ENCODE peak calls at places on chromosomes 16 and 17, in six cellular contexts. A is endothelial cell of umbilical vein; Z is prostate gland; K is left lung; N is aorta; B is effector memory CD4-positive, alpha-beta T cell. P is an unnamed sample.
A peak's percentile ranks its signal among the peaks of the same experiment; 100 is the strongest.

GRCh38 chr16:88744839-88745521 is 38.7 kb downstream of the CTU2 start:
- DNase-seq in A (no peak), Z (no peak), K (no peak), N (no peak), B (no peak), P (no peak)

GRCh38 chr16:12228607-12229499 is 252.3 kb downstream of the SNX29 start:
- DNase-seq in A (peak; percentile 67), Z (peak; percentile 5), K (no peak), N (no peak), B (no peak), P (no peak)

GRCh38 chr17:55612691-55613141 is 101.5 kb upstream of the SMIM36 start:
- DNase-seq in A (no peak), Z (no peak), K (no peak), N (no peak), B (no peak), P (no peak)

GRCh38 chr17:74045608-74046007 is 157.9 kb upstream of the RPL38 start:
- DNase-seq in A (no peak), Z (no peak), K (no peak), N (no peak), B (no peak), P (no peak)

GRCh38 chr16:19066988-19067348 is 446 bp upstream of the COQ7 start:
- DNase-seq in A (no peak), Z (no peak), K (no peak), N (no peak), B (no peak), P (no peak)

GRCh38 chr16:27240948-27241531 is 27.5 kb downstream of the NSMCE1 start:
- DNase-seq in A (peak; percentile 73), Z (no peak), K (no peak), N (no peak), B (no peak), P (no peak)

GRCh38 chr17:82931696-82932060 is 91.9 kb upstream of the ZNF750 start:
- DNase-seq in A (no peak), Z (no peak), K (no peak), N (peak; percentile 89), B (no peak), P (no peak)

GRCh38 chr16:55326261-55326802 is 2.3 kb downstream of the IRX6 start:
- DNase-seq in A (no peak), Z (no peak), K (peak; percentile 82), N (no peak), B (no peak), P (no peak)

GRCh38 chr17:45631941-45632340 is 141.4 kb upstream of the PLEKHM1 start:
- DNase-seq in A (no peak), Z (no peak), K (no peak), N (no peak), B (no peak), P (no peak)

GRCh38 chr17:62101090-62101489 is 36.0 kb upstream of the MED13 start:
- DNase-seq in A (no peak), Z (no peak), K (no peak), N (no peak), B (no peak), P (no peak)

GRCh38 chr16:2770781-2771111 is 6.3 kb downstream of the ELOB start:
- DNase-seq in A (no peak), Z (no peak), K (no peak), N (no peak), B (no peak), P (no peak)

GRCh38 chr17:9273334-9274118 is 252.2 kb downstream of the NTN1 start:
- DNase-seq in A (no peak), Z (no peak), K (no peak), N (no peak), B (no peak), P (no peak)

GRCh38 chr17:79174905-79175856 is 100.6 kb downstream of the ENGASE start:
- DNase-seq in A (no peak), Z (no peak), K (no peak), N (no peak), B (no peak), P (no peak)
- H3K27me3 ChIP-seq in A (no peaks in the 10 kb centered on the region), Z (no peaks in the 10 kb centered on the region), K (peaks cover 43% of the 10 kb centered on the region), N (no peaks in the 10 kb centered on the region), B (no peaks in the 10 kb centered on the region), P (no peaks in the 10 kb centered on the region)

GRCh38 chr16:56635441-56635967 is 3.0 kb upstream of the MT1A start:
- DNase-seq in A (no peak), Z (no peak), K (peak; percentile 65), N (no peak), B (no peak), P (no peak)
- H3K27me3 ChIP-seq in A (peaks cover 34% of the 10 kb centered on the region), Z (peaks cover 4% of the 10 kb centered on the region), K (peaks cover 100% of the 10 kb centered on the region), N (no peaks in the 10 kb centered on the region), B (peaks cover 73% of the 10 kb centered on the region), P (peaks cover 79% of the 10 kb centered on the region)

GRCh38 chr17:1229891-1230571 is 40.2 kb upstream of the BHLHA9 start:
- DNase-seq in A (no peak), Z (no peak), K (peak; percentile 76), N (no peak), B (no peak), P (no peak)

GRCh38 chr17:1229354-1229890 is 40.8 kb upstream of the BHLHA9 start:
- DNase-seq in A (no peak), Z (no peak), K (peak; percentile 96), N (peak; percentile 89), B (peak; percentile 14), P (peak; percentile 32)

GRCh38 chr17:1232786-1233185 is 37.5 kb upstream of the BHLHA9 start:
- DNase-seq in A (no peak), Z (no peak), K (no peak), N (no peak), B (no peak), P (no peak)

GRCh38 chr17:1232331-1232730 is 37.9 kb upstream of the BHLHA9 start:
- DNase-seq in A (no peak), Z (no peak), K (peak; percentile 23), N (no peak), B (no peak), P (no peak)

DNA sequence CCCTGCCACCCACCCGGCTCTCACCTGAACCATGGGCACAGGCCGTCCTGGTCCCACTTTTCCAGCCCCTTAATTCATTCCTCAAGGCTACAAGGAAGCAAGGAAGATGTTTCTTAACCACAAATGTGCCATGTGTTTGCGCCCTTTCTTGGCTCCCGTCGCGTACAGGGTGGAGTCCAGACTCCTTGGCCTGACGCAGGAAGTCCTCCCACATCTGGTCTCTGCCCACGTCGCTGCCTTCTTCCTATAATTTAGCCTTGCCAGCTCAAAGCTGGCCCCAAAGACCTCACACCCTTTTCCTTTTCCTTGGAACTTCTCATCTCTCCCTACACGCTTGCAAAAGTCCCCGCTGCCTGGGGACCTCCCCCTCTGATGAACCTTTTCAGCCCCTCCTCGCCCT is 38.8 kb upstream of the BHLHA9 start:
- DNase-seq in A (no peak), Z (no peak), K (peak; percentile 76), N (no peak), B (no peak), P (no peak)
- H3K27me3 ChIP-seq in A (peaks cover 31% of the 10 kb centered on the region), Z (peaks cover 4% of the 10 kb centered on the region), K (peaks cover 60% of the 10 kb centered on the region), N (no peaks in the 10 kb centered on the region), B (peaks cover 32% of the 10 kb centered on the region), P (peaks cover 5% of the 10 kb centered on the region)

GRCh38 chr17:79191270-79191934 is 116.8 kb downstream of the ENGASE start:
- DNase-seq in A (no peak), Z (no peak), K (peak; percentile 72), N (no peak), B (no peak), P (no peak)

GRCh38 chr17:79201536-79202227 is 127.1 kb downstream of the ENGASE start:
- DNase-seq in A (no peak), Z (no peak), K (no peak), N (no peak), B (no peak), P (no peak)

GRCh38 chr17:79192503-79193500 is 118.2 kb downstream of the ENGASE start:
- DNase-seq in A (peak; percentile 20), Z (peak; percentile 8), K (peak; percentile 65), N (peak; percentile 80), B (no peak), P (no peak)

GRCh38 chr17:79201119-79201518 is 126.5 kb downstream of the ENGASE start:
- DNase-seq in A (no peak), Z (no peak), K (no peak), N (no peak), B (no peak), P (no peak)

DNA sequence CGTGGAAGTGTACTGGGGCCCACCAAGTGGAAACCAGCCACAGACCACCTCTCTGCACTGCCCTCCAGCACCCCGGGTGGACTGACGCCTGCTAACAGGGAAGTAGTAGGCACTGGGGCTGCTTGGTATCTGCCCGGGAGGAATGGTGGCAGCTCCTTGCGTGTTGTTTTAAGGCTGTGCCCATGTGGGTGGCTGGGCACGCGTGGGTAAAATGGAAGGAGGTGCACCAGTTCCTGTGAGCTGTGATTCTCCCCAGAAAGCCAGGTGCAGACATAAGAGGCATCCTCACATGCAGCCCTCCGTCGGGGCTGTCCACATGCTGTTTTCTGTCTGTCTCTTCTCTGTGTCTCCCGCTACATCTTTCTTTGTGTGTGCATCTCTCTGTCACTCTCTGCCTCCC is 122.3 kb downstream of the ENGASE start:
- DNase-seq in A (no peak), Z (no peak), K (peak; percentile 28), N (no peak), B (no peak), P (no peak)
- H3K27me3 ChIP-seq in A (no peaks in the 10 kb centered on the region), Z (peaks cover 2% of the 10 kb centered on the region), K (peaks cover 91% of the 10 kb centered on the region), N (no peaks in the 10 kb centered on the region), B (no peaks in the 10 kb centered on the region), P (peaks cover 2% of the 10 kb centered on the region)

DNA sequence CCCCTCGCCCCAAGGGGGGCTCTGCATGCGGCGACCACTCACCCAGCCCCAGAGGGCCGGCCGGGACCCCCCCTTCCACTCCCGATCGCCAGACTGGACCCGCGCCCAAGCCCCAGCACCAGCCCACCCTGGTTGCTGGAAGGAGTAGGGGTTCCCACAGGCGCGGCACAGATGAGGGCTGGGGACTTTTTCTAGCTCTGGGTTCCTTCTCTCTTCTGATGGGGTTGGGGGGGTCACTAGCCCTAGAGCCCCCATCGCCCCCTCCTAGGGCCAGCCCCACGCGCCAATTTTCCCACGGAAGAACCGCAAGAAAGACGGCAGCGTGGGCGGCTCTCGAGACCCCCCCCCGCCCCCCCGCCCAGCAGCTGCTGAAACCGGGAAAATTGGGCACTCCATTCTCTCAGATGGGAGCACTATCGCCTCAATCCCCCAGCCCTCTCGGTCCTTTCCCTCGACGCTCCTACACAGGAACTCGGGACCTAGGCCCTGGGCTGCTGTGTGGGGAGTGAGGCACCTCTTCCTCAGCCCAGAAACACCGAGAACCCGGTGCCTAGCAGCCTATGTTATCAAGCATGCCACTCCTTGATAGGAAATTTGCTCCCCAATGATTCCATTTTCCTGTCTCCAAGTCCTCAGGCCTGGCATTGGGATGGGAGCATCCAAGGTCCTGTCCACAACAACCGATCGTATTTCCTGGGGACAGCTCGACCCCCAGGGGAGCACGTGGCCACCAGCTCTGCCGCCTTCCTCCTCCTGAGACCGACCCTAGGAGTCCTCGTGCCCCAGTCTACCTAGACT is 17.1 kb upstream of the CBX8 start:
- DNase-seq in A (no peak), Z (no peak), K (no peak), N (no peak), B (no peak), P (no peak)
- H3K27me3 ChIP-seq in A (peaks cover 61% of the 10 kb centered on the region), Z (peaks cover 3% of the 10 kb centered on the region), K (peaks cover 99% of the 10 kb centered on the region), N (no peaks in the 10 kb centered on the region), B (peaks cover 72% of the 10 kb centered on the region), P (peaks cover 53% of the 10 kb centered on the region)

DNA sequence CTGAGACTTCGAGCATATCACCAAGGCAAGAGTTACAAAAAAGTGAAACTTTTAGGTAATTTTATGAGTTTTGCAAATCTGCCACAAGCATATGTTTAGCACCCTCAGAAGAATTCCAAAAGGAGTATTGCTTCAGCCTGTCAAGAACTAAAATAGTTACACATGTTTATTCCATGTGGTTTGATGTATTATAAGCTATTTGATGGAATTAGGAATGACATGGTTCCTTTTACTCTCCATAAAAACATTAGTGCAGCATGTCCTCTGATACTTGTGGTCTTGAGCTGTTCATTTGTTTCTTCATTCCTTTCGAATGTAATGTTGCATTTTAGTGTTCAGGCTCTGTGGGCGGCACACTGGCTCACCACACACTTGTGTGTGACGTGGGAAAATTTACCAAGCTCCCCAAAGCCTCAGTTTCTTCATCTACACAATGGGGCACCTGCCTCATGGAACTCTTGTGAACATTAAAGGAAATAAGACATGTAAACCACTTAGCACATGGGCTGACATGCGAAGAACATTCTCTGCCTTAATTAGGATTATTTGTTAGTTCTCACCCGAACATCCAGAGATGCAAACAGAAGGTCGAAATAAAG is 204.2 kb upstream of the FOXF1 start:
- DNase-seq in A (no peak), Z (no peak), K (no peak), N (no peak), B (no peak), P (no peak)
- H3K27me3 ChIP-seq in A (peaks cover 16% of the 10 kb centered on the region), Z (no peaks in the 10 kb centered on the region), K (peaks cover 16% of the 10 kb centered on the region), N (no peaks in the 10 kb centered on the region), B (peaks cover 2% of the 10 kb centered on the region), P (peaks cover 6% of the 10 kb centered on the region)